ENCODE peak calls at places on chromosomes 11 and 22, in six cellular contexts. O is erythroblast; Z is AG09309; D is GM04503; J is CD8-positive, alpha-beta memory T cell; B is globus pallidus. S is an unnamed sample.

GRCh38 chr22:43377486-43377995 is 34.3 kb upstream of the MPPED1 start:
- DNase-seq in J (no peak), Z (no peak), O (no peak), D (no peak), B (no peak), S (no peak)

GRCh38 chr22:17990167-17990566 is 34.2 kb downstream of the MICAL3 start:
- DNase-seq in J (no peak), O (no peak), B (no peak), D (no peak), Z (no peak), S (no peak)

GRCh38 chr11:86941077-86941870 is 13.9 kb downstream of the FZD4 start:
- DNase-seq in J (no peak), D (no peak), Z (no peak), B (no peak), O (no peak), S (no peak)

GRCh38 chr11:69356703-69357457 is 62.9 kb downstream of the MYEOV start:
- DNase-seq in D (no peak), B (no peak), Z (no peak), J (no peak), O (no peak), S (no peak)

GRCh38 chr11:120517390-120518315 is 6.1 kb downstream of the GRIK4 start:
- DNase-seq in Z (no peak), O (no peak), J (no peak), B (no peak), D (no peak), S (no peak)

GRCh38 chr22:25564979-25565677 is 653 bp downstream of the GRK3 start:
- DNase-seq in Z (no peak), O (peak), J (peak), B (no peak), D (no peak), S (no peak)

GRCh38 chr11:94740083-94740974 is 27.8 kb upstream of the AMOTL1 start:
- DNase-seq in Z (no peak), J (no peak), B (peak), D (no peak), O (no peak), S (no peak)

GRCh38 chr22:18042685-18043084 is 18.3 kb upstream of the MICAL3 start:
- DNase-seq in J (no peak), O (no peak), D (no peak), B (no peak), Z (no peak), S (no peak)

GRCh38 chr11:47127213-47127612 is 49.5 kb downstream of the ARFGAP2 start:
- DNase-seq in B (no peak), O (no peak), D (no peak), Z (no peak), J (no peak), S (no peak)

GRCh38 chr22:38572065-38572464 is 2.1 kb upstream of the DMC1 start:
- DNase-seq in J (no peak), Z (no peak), D (no peak), B (peak), O (peak), S (peak)

GRCh38 chr11:126405374-126405773 is 49.9 kb downstream of the ST3GAL4 start:
- DNase-seq in B (no peak), D (no peak), O (no peak), J (no peak), Z (no peak), S (no peak)

GRCh38 chr11:109029927-109030326 is 365.1 kb downstream of the DDX10 start:
- DNase-seq in J (no peak), B (no peak), O (no peak), D (no peak), Z (no peak), S (no peak)

GRCh38 chr11:102194257-102194656 is 84.0 kb downstream of the YAP1 start:
- DNase-seq in D (peak), B (no peak), J (no peak), O (no peak), Z (no peak), S (no peak)

GRCh38 chr22:18156878-18157713 is 7.1 kb downstream of the USP18 start:
- DNase-seq in O (peak), B (peak), Z (peak), J (no peak), D (peak), S (peak)

GRCh38 chr11:117972589-117973445 is 13.4 kb upstream of the IL10RA start:
- DNase-seq in J (no peak), D (no peak), Z (no peak), O (no peak), B (no peak), S (no peak)

GRCh38 chr11:128625316-128625715 is 38.0 kb upstream of the ETS1 start:
- DNase-seq in J (no peak), D (no peak), O (no peak), B (no peak), Z (no peak), S (no peak)

GRCh38 chr11:101428918-101429317 is 154.9 kb downstream of the TRPC6 start:
- DNase-seq in B (no peak), D (no peak), Z (no peak), O (peak), J (no peak), S (peak)

GRCh38 chr11:77065878-77066228 is 918 bp upstream of the CAPN5 start:
- DNase-seq in J (no peak), B (no peak), O (peak), Z (no peak), D (no peak), S (no peak)

GRCh38 chr11:61580292-61580888 is 486 bp downstream of the SYT7 start:
- DNase-seq in O (no peak), J (no peak), D (no peak), Z (no peak), B (no peak), S (no peak)

GRCh38 chr22:38569181-38569971 is 607 bp downstream of the DMC1 start:
- DNase-seq in J (no peak), B (no peak), Z (no peak), D (no peak), O (no peak), S (no peak)

GRCh38 chr11:76114238-76114637 is 92.1 kb downstream of the WNT11 start:
- DNase-seq in J (no peak), O (no peak), D (no peak), B (no peak), Z (no peak), S (no peak)

GRCh38 chr22:46518038-46518437 is 19.4 kb downstream of the CELSR1 start:
- DNase-seq in J (no peak), D (no peak), O (no peak), Z (no peak), B (no peak), S (no peak)

GRCh38 chr11:100719362-100719761 is 32.3 kb downstream of the ARHGAP42 start:
- DNase-seq in O (no peak), J (no peak), Z (no peak), D (no peak), B (peak), S (peak)

GRCh38 chr11:117583063-117583801 is 213.8 kb downstream of the DSCAML1 start:
- DNase-seq in Z (no peak), B (peak), J (no peak), O (no peak), D (no peak), S (no peak)

GRCh38 chr11:28090052-28090749 is 17.8 kb downstream of the KIF18A start:
- DNase-seq in O (no peak), J (no peak), D (no peak), Z (no peak), B (no peak), S (no peak)

S was measured in astrocyte of the cerebellum.